ENCODE peak calls at places on chromosomes 13 and 19, in ten cellular contexts. A is astrocyte of the spinal cord; R is progenitor cell of endocrine pancreas; G is Caco-2; X is AG10803; L is fibroblast of pulmonary artery; W is brain microvascular endothelial cell; K is heart left ventricle; H is tibial nerve; N is CD4-positive, alpha-beta T cell. M is an unnamed sample.

GRCh38 chr13:34833562-34834182 is 108.4 kb upstream of the NBEA start:
- DNase-seq in A (no peak), R (no peak), G (no peak), X (peak; percentile 20), L (peak; percentile 7), W (peak; percentile 33), K (no peak), H (no peak), N (no peak), M (no peak)

GRCh38 chr19:55956431-55956830 is 8.8 kb downstream of the NLRP8 start:
- DNase-seq in A (no peak), R (no peak), G (peak; percentile 2), X (no peak), L (no peak), W (no peak), K (no peak), H (no peak), N (no peak), M (no peak)

GRCh38 chr19:33309826-33310225 is 7.5 kb upstream of the CEBPA start:
- DNase-seq in A (no peak), R (no peak), G (no peak), X (no peak), L (no peak), W (no peak), K (no peak), H (no peak), N (no peak), M (no peak)

GRCh38 chr13:45713106-45713690 is 11.1 kb downstream of the CBY2 start:
- DNase-seq in A (no peak), R (no peak), G (no peak), X (no peak), L (no peak), W (no peak), K (no peak), H (no peak), N (no peak), M (no peak)

GRCh38 chr19:1453525-1454371 is 3.8 kb downstream of the APC2 start:
- DNase-seq in A (no peak), R (no peak), G (no peak), X (peak; percentile 27), L (no peak), W (no peak), K (no peak), H (peak; percentile 20), N (no peak), M (no peak)

GRCh38 chr19:57708641-57709354 is at the start of gene ZNF154:
- DNase-seq in A (peak; percentile 77), R (peak; percentile 53), G (no peak), X (peak; percentile 57), L (peak; percentile 84), W (peak; percentile 80), K (peak; percentile 59), H (no peak), N (no peak), M (peak; percentile 58)

GRCh38 chr13:28613562-28613961 is 45.4 kb upstream of the POMP start:
- DNase-seq in A (no peak), R (no peak), G (no peak), X (no peak), L (no peak), W (no peak), K (no peak), H (no peak), N (no peak), M (no peak)

GRCh38 chr19:58227964-58228583 is 640 bp upstream of the ZNF544 start:
- DNase-seq in A (no peak), R (no peak), G (peak; percentile 12), X (no peak), L (no peak), W (peak; percentile 4), K (no peak), H (no peak), N (no peak), M (no peak)

GRCh38 chr19:19627716-19628498 is at the start of gene LPAR2:
- DNase-seq in A (no peak), R (peak; percentile 71), G (peak; percentile 83), X (no peak), L (no peak), W (no peak), K (no peak), H (no peak), N (peak; percentile 68), M (peak; percentile 43)

GRCh38 chr19:18232540-18233223 is 6.4 kb upstream of the PDE4C start:
- DNase-seq in A (no peak), R (no peak), G (no peak), X (no peak), L (no peak), W (no peak), K (no peak), H (no peak), N (no peak), M (no peak)

GRCh38 chr13:94143624-94144350 is 335.7 kb downstream of the DCT start:
- DNase-seq in A (no peak), R (no peak), G (no peak), X (no peak), L (no peak), W (no peak), K (no peak), H (no peak), N (no peak), M (no peak)

GRCh38 chr19:3319643-3320353 is 46.6 kb upstream of the NFIC start:
- DNase-seq in A (peak; percentile 46), R (no peak), G (no peak), X (peak; percentile 41), L (no peak), W (peak; percentile 38), K (no peak), H (no peak), N (no peak), M (no peak)

GRCh38 chr13:50685491-50685890 is 158.0 kb downstream of the DLEU7 start:
- DNase-seq in A (peak; percentile 61), R (no peak), G (no peak), X (peak; percentile 46), L (peak; percentile 62), W (peak; percentile 58), K (peak; percentile 88), H (peak; percentile 77), N (no peak), M (no peak)

DNA sequence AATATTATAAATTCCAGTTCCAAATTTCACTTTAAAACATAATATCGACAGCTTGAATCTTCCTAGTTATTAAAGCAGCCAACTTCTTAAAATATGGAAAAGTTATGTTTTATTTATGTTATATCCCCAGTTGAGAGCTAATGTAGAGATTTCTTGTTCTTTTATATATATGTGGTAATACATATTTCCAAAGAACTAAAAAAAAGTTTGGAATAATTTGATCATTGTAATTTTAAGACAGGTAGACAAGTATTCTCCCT is 781 bp upstream of the TBC1D4 start:
- DNase-seq in A (no peak), R (no peak), G (no peak), X (no peak), L (no peak), W (no peak), K (no peak), H (no peak), N (no peak), M (no peak)
- TF ChIP-seq CTCF in A (no peak), R (no peak), G (no peak), X (no peak), L (no peak), W (no peak), K (no peak), H (no peak), N (peak; percentile 16), M (peak; percentile 9)

GRCh38 chr13:111122056-111122455 is 6.9 kb downstream of the ARHGEF7 start:
- DNase-seq in A (no peak), R (no peak), G (no peak), X (no peak), L (no peak), W (no peak), K (no peak), H (no peak), N (no peak), M (no peak)
- TF ChIP-seq CTCF in A (no peak), R (no peak), G (no peak), X (no peak), L (no peak), W (no peak), K (no peak), H (no peak), N (no peak), M (no peak)

GRCh38 chr13:110812869-110813645 is 99.6 kb downstream of the ING1 start:
- DNase-seq in A (no peak), R (no peak), G (no peak), X (no peak), L (no peak), W (no peak), K (no peak), H (no peak), N (no peak), M (no peak)

GRCh38 chr13:110812111-110812868 is 98.8 kb downstream of the ING1 start:
- DNase-seq in A (peak; percentile 11), R (no peak), G (no peak), X (peak; percentile 17), L (peak; percentile 40), W (no peak), K (no peak), H (no peak), N (no peak), M (no peak)

GRCh38 chr13:110811751-110812110 is 98.2 kb downstream of the ING1 start:
- DNase-seq in A (no peak), R (no peak), G (no peak), X (no peak), L (no peak), W (no peak), K (no peak), H (no peak), N (no peak), M (no peak)

GRCh38 chr13:110815471-110816204 is 99.2 kb downstream of the ANKRD10 start:
- DNase-seq in A (peak; percentile 8), R (no peak), G (no peak), X (no peak), L (no peak), W (no peak), K (no peak), H (no peak), N (no peak), M (no peak)

GRCh38 chr13:110813646-110814624 is 100.4 kb downstream of the ING1 start:
- DNase-seq in A (no peak), R (no peak), G (no peak), X (no peak), L (no peak), W (no peak), K (no peak), H (no peak), N (no peak), M (no peak)
- TF ChIP-seq CTCF in A (peak; percentile 1), R (peak; percentile 18), G (peak; percentile 25), X (no peak), L (peak; percentile 0), W (peak; percentile 24), K (no peak), H (no peak), N (no peak), M (peak; percentile 18)

DNA sequence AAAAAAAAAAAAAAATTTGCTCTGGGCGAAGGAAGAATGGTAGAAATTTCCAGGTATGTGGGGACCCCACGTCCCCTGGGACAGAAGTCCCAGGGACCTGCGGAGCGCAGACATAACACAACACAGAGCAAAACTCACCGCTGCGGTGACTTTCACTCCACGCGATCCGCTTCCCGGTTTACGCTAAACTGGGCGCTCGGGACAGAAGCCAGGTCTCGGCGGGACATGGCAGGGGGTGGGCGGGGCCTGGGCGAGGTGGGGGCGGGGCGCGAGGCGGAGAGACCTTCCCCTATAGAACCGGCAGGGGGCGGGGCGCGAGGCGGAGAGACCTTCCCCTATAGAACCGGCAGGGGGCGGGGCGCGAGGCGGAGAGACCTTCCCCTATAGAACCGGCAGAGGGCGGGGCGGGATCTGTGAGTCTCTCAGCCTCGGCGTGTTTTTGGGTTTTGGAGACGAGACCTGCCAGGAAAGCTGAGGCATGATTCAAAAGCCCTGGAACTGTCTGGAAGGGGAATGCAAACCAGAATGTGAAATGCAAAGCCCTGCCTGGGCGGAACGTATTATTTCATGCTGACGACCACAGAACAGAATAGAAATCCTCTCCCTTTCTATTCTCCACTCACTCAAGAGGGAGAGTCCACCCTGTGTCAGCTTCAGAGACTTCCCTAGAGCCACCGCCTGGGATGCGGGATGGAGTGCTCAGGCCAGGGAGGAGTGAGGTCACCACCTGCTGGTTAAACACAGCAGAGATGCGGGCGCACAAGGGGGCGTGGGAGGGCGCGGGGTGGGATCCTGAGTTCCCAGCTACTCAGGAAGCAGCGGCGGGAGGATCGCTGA is 20.2 kb upstream of the ERVV-1 start:
- DNase-seq in A (peak; percentile 79), R (peak; percentile 89), G (peak; percentile 46), X (peak; percentile 66), L (peak; percentile 83), W (peak; percentile 81), K (peak; percentile 83), H (peak; percentile 70), N (peak; percentile 67), M (peak; percentile 83)
- TF ChIP-seq CTCF in A (peak; percentile 45), R (peak; percentile 83), G (peak; percentile 57), X (peak; percentile 26), L (peak; percentile 13), W (peak; percentile 60), K (peak; percentile 53), H (peak; percentile 60), N (peak; percentile 67), M (peak; percentile 87)